ENCODE peak calls at places on chromosomes 1 and 21, in five cellular contexts. V is NCI-H460; J is thoracic aorta; U is activated CD4-positive, alpha-beta T cell treated with anti-CD3 and anti-CD28 coated beads, Interleukin-2, amount 10 ng/mL, durations not matched to agents 7 days and 5 days; P is T-helper 9 cell. A is an unnamed sample.

GRCh38 chr1:244414543-244414942 is 37.2 kb downstream of the ADSS2 start:
- DNase-seq in J (no peak), U (no peak), P (no peak), V (no peak), A (no peak)

GRCh38 chr1:14003552-14003951 is 303.6 kb downstream of the PRDM2 start:
- DNase-seq in P (no peak), J (no peak), U (no peak), V (no peak), A (no peak)

GRCh38 chr1:159922499-159923202 is 2.7 kb downstream of the TAGLN2 start:
- DNase-seq in P (no peak), V (no peak), J (no peak), U (no peak), A (no peak)

GRCh38 chr1:170664283-170664827 is 424 bp downstream of the PRRX1 start:
- DNase-seq in V (no peak), P (no peak), U (no peak), J (no peak), A (no peak)

GRCh38 chr1:246265481-246265880 is 241.6 kb downstream of the SMYD3 start:
- DNase-seq in U (no peak), P (no peak), J (no peak), V (no peak), A (no peak)

GRCh38 chr21:45334134-45334533 is 46.4 kb upstream of the POFUT2 start:
- DNase-seq in J (no peak), U (no peak), V (no peak), P (no peak), A (no peak)

GRCh38 chr1:180151508-180151907 is 3.2 kb upstream of the QSOX1 start:
- DNase-seq in J (no peak), U (no peak), V (peak), P (no peak), A (no peak)

GRCh38 chr1:201473296-201473695 is 4.3 kb upstream of the PHLDA3 start:
- DNase-seq in U (no peak), V (no peak), J (no peak), P (no peak), A (no peak)

GRCh38 chr1:221289103-221289502 is 409.9 kb downstream of the HLX start:
- DNase-seq in P (no peak), J (no peak), U (no peak), V (peak), A (no peak)

GRCh38 chr1:157234705-157235273 is 96.6 kb upstream of the ETV3 start:
- DNase-seq in V (no peak), U (no peak), P (no peak), J (no peak), A (no peak)

GRCh38 chr1:66598670-66599069 is 64.7 kb downstream of the SGIP1 start:
- DNase-seq in V (peak), J (no peak), U (no peak), P (no peak), A (no peak)

GRCh38 chr1:30655672-30656071 is 67.7 kb downstream of the MATN1 start:
- DNase-seq in J (no peak), P (no peak), V (no peak), U (no peak), A (no peak)

GRCh38 chr21:42219606-42220137 is 732 bp downstream of the ABCG1 start:
- DNase-seq in P (peak), U (no peak), J (no peak), V (no peak), A (no peak)

GRCh38 chr1:170590921-170591705 is 59.1 kb downstream of the GORAB start:
- DNase-seq in V (no peak), U (no peak), J (no peak), P (no peak), A (no peak)

GRCh38 chr1:118119111-118119510 is 65.9 kb downstream of the SPAG17 start:
- DNase-seq in J (no peak), U (no peak), V (no peak), P (no peak), A (no peak)

GRCh38 chr1:24903955-24904730 is 25.9 kb downstream of the RUNX3 start:
- DNase-seq in U (no peak), V (no peak), P (no peak), J (no peak), A (no peak)

GRCh38 chr1:26752519-26752918 is 35.2 kb upstream of the PIGV start:
- DNase-seq in U (no peak), V (no peak), J (no peak), P (no peak), A (no peak)